ENCODE peak calls at places on chromosomes 12 and 14, in six cellular contexts. One of them, this sample, is unnamed.

GRCh38 chr14:66638688-66639087 is 130.7 kb downstream of the GPHN start:
- DNase-seq in A172: peak; percentile 16
- DNase-seq in GM19239: no peak
- DNase-seq in left cardiac atrium: no peak
- DNase-seq in effector memory CD8-positive, alpha-beta T cell: no peak
- DNase-seq in pancreas: no peak
- DNase-seq in this sample: peak; percentile 24

GRCh38 chr12:6570264-6570887 is 2.3 kb upstream of the NOP2 start:
- DNase-seq in GM19239: no peak
- DNase-seq in left cardiac atrium: peak; percentile 51
- DNase-seq in effector memory CD8-positive, alpha-beta T cell: no peak
- DNase-seq in pancreas: no peak
- DNase-seq in A172: peak; percentile 28
- DNase-seq in this sample: no peak

GRCh38 chr12:54431911-54432814 is 13.1 kb upstream of the ITGA5 start:
- DNase-seq in pancreas: no peak
- DNase-seq in effector memory CD8-positive, alpha-beta T cell: no peak
- DNase-seq in GM19239: no peak
- DNase-seq in left cardiac atrium: peak; percentile 92
- DNase-seq in A172: peak; percentile 91
- DNase-seq in this sample: peak; percentile 25

GRCh38 chr12:118102070-118102469 is 1.7 kb downstream of the VSIG10 start:
- DNase-seq in GM19239: no peak
- DNase-seq in pancreas: no peak
- DNase-seq in A172: peak; percentile 68
- DNase-seq in effector memory CD8-positive, alpha-beta T cell: no peak
- DNase-seq in left cardiac atrium: no peak
- DNase-seq in this sample: peak; percentile 89

GRCh38 chr14:104680806-104681688 is 8.4 kb upstream of the INF2 start:
- DNase-seq in pancreas: peak; percentile 86
- DNase-seq in effector memory CD8-positive, alpha-beta T cell: no peak
- DNase-seq in left cardiac atrium: peak; percentile 66
- DNase-seq in GM19239: no peak
- DNase-seq in A172: peak; percentile 81
- DNase-seq in this sample: peak; percentile 71

GRCh38 chr12:124786065-124786964 is 77.3 kb downstream of the SCARB1 start:
- DNase-seq in pancreas: no peak
- DNase-seq in left cardiac atrium: peak; percentile 90
- DNase-seq in A172: peak; percentile 83
- DNase-seq in GM19239: no peak
- DNase-seq in effector memory CD8-positive, alpha-beta T cell: no peak
- DNase-seq in this sample: no peak

GRCh38 chr12:28172434-28173030 is 17.7 kb upstream of the CCDC91 start:
- DNase-seq in pancreas: no peak
- DNase-seq in A172: peak; percentile 65
- DNase-seq in left cardiac atrium: no peak
- DNase-seq in GM19239: no peak
- DNase-seq in effector memory CD8-positive, alpha-beta T cell: no peak
- DNase-seq in this sample: peak; percentile 45

GRCh38 chr12:110102255-110102654 is 21.9 kb upstream of the IFT81 start:
- DNase-seq in GM19239: peak; percentile 16
- DNase-seq in left cardiac atrium: peak; percentile 39
- DNase-seq in pancreas: no peak
- DNase-seq in effector memory CD8-positive, alpha-beta T cell: no peak
- DNase-seq in A172: peak; percentile 93
- DNase-seq in this sample: peak; percentile 71

GRCh38 chr12:127745466-127746220 is 521.3 kb upstream of the TMEM132C start:
- DNase-seq in left cardiac atrium: no peak
- DNase-seq in effector memory CD8-positive, alpha-beta T cell: no peak
- DNase-seq in GM19239: no peak
- DNase-seq in A172: no peak
- DNase-seq in pancreas: no peak
- DNase-seq in this sample: no peak

GRCh38 chr12:124109760-124110159 is 136.7 kb downstream of the ZNF664 start:
- DNase-seq in effector memory CD8-positive, alpha-beta T cell: no peak
- DNase-seq in left cardiac atrium: peak; percentile 38
- DNase-seq in GM19239: peak; percentile 52
- DNase-seq in pancreas: no peak
- DNase-seq in A172: peak; percentile 58
- DNase-seq in this sample: peak; percentile 8

GRCh38 chr12:47889040-47889439 is 15.8 kb downstream of the VDR start:
- DNase-seq in GM19239: no peak
- DNase-seq in effector memory CD8-positive, alpha-beta T cell: no peak
- DNase-seq in left cardiac atrium: no peak
- DNase-seq in A172: no peak
- DNase-seq in pancreas: no peak
- DNase-seq in this sample: no peak

GRCh38 chr12:29220632-29221336 is 71.7 kb downstream of the FAR2 start:
- DNase-seq in pancreas: no peak
- DNase-seq in left cardiac atrium: no peak
- DNase-seq in A172: no peak
- DNase-seq in effector memory CD8-positive, alpha-beta T cell: no peak
- DNase-seq in GM19239: no peak
- DNase-seq in this sample: no peak

GRCh38 chr12:116463366-116463765 is 95.8 kb upstream of the MAP1LC3B2 start:
- DNase-seq in A172: no peak
- DNase-seq in left cardiac atrium: no peak
- DNase-seq in pancreas: no peak
- DNase-seq in GM19239: no peak
- DNase-seq in effector memory CD8-positive, alpha-beta T cell: no peak
- DNase-seq in this sample: no peak

GRCh38 chr12:123602651-123603195 is 824 bp downstream of the DDX55 start:
- DNase-seq in effector memory CD8-positive, alpha-beta T cell: no peak
- DNase-seq in left cardiac atrium: no peak
- DNase-seq in A172: no peak
- DNase-seq in GM19239: no peak
- DNase-seq in pancreas: no peak
- DNase-seq in this sample: no peak

GRCh38 chr12:82857911-82858533 is 171.3 kb downstream of the TMTC2 start:
- DNase-seq in left cardiac atrium: no peak
- DNase-seq in effector memory CD8-positive, alpha-beta T cell: no peak
- DNase-seq in A172: peak; percentile 17
- DNase-seq in GM19239: no peak
- DNase-seq in pancreas: no peak
- DNase-seq in this sample: no peak

GRCh38 chr14:48504921-48505320 is 829.5 kb upstream of the MDGA2 start:
- DNase-seq in pancreas: no peak
- DNase-seq in A172: no peak
- DNase-seq in left cardiac atrium: no peak
- DNase-seq in effector memory CD8-positive, alpha-beta T cell: no peak
- DNase-seq in GM19239: no peak
- DNase-seq in this sample: no peak

GRCh38 chr12:12801649-12802048 is 11.5 kb upstream of the DDX47 start:
- DNase-seq in left cardiac atrium: no peak
- DNase-seq in GM19239: no peak
- DNase-seq in pancreas: no peak
- DNase-seq in A172: no peak
- DNase-seq in effector memory CD8-positive, alpha-beta T cell: no peak
- DNase-seq in this sample: no peak

GRCh38 chr12:2003676-2004112 is 563 bp downstream of the DCP1B start:
- DNase-seq in pancreas: no peak
- DNase-seq in effector memory CD8-positive, alpha-beta T cell: no peak
- DNase-seq in GM19239: no peak
- DNase-seq in A172: peak; percentile 18
- DNase-seq in left cardiac atrium: no peak
- DNase-seq in this sample: peak; percentile 7

GRCh38 chr12:97301576-97301975 is 161.0 kb upstream of the RMST start:
- DNase-seq in effector memory CD8-positive, alpha-beta T cell: no peak
- DNase-seq in pancreas: no peak
- DNase-seq in GM19239: no peak
- DNase-seq in A172: no peak
- DNase-seq in left cardiac atrium: no peak
- DNase-seq in this sample: no peak

GRCh38 chr12:66500841-66501240 is 178.0 kb downstream of the GRIP1 start:
- DNase-seq in GM19239: peak; percentile 3
- DNase-seq in A172: no peak
- DNase-seq in pancreas: no peak
- DNase-seq in left cardiac atrium: no peak
- DNase-seq in effector memory CD8-positive, alpha-beta T cell: no peak
- DNase-seq in this sample: no peak

GRCh38 chr12:69935651-69936100 is 110.6 kb downstream of the MYRFL start:
- DNase-seq in A172: no peak
- DNase-seq in pancreas: no peak
- DNase-seq in left cardiac atrium: no peak
- DNase-seq in effector memory CD8-positive, alpha-beta T cell: no peak
- DNase-seq in GM19239: no peak
- DNase-seq in this sample: no peak

GRCh38 chr14:76644875-76645518 is 116.3 kb upstream of the VASH1 start:
- DNase-seq in A172: peak; percentile 15
- DNase-seq in effector memory CD8-positive, alpha-beta T cell: no peak
- DNase-seq in GM19239: peak; percentile 9
- DNase-seq in pancreas: no peak
- DNase-seq in left cardiac atrium: no peak
- DNase-seq in this sample: no peak

GRCh38 chr14:95527392-95528002 is 7.4 kb upstream of the GLRX5 start:
- DNase-seq in left cardiac atrium: peak; percentile 71
- DNase-seq in pancreas: no peak
- DNase-seq in effector memory CD8-positive, alpha-beta T cell: peak; percentile 41
- DNase-seq in A172: peak; percentile 41
- DNase-seq in GM19239: no peak
- DNase-seq in this sample: no peak

GRCh38 chr12:4272976-4273650 is 449 bp upstream of the CCND2 start:
- DNase-seq in A172: no peak
- DNase-seq in left cardiac atrium: no peak
- DNase-seq in effector memory CD8-positive, alpha-beta T cell: no peak
- DNase-seq in pancreas: no peak
- DNase-seq in GM19239: no peak
- DNase-seq in this sample: no peak

GRCh38 chr12:132152411-132152821 is 8.2 kb downstream of the NOC4L start:
- DNase-seq in pancreas: peak; percentile 64
- DNase-seq in GM19239: no peak
- DNase-seq in A172: no peak
- DNase-seq in effector memory CD8-positive, alpha-beta T cell: no peak
- DNase-seq in left cardiac atrium: peak; percentile 15
- DNase-seq in this sample: no peak

GRCh38 chr14:101198398-101199027 is 295.0 kb upstream of the RTL1 start:
- DNase-seq in left cardiac atrium: no peak
- DNase-seq in pancreas: no peak
- DNase-seq in A172: no peak
- DNase-seq in effector memory CD8-positive, alpha-beta T cell: no peak
- DNase-seq in GM19239: no peak
- DNase-seq in this sample: no peak

GRCh38 chr14:75433631-75434556 is 6.1 kb downstream of the JDP2 start:
- DNase-seq in pancreas: no peak
- DNase-seq in effector memory CD8-positive, alpha-beta T cell: no peak
- DNase-seq in left cardiac atrium: no peak
- DNase-seq in GM19239: no peak
- DNase-seq in A172: no peak
- DNase-seq in this sample: no peak

GRCh38 chr12:14774944-14775651 is 28.2 kb downstream of the WBP11 start:
- DNase-seq in effector memory CD8-positive, alpha-beta T cell: no peak
- DNase-seq in A172: no peak
- DNase-seq in left cardiac atrium: peak; percentile 58
- DNase-seq in pancreas: peak; percentile 81
- DNase-seq in GM19239: no peak
- DNase-seq in this sample: no peak

GRCh38 chr12:89461649-89462612 is 62.7 kb downstream of the GALNT4 start:
- DNase-seq in GM19239: peak; percentile 12
- DNase-seq in left cardiac atrium: no peak
- DNase-seq in pancreas: no peak
- DNase-seq in A172: peak; percentile 62
- DNase-seq in effector memory CD8-positive, alpha-beta T cell: no peak
- DNase-seq in this sample: peak; percentile 62

GRCh38 chr14:47278233-47278842 is 397.1 kb downstream of the MDGA2 start:
- DNase-seq in effector memory CD8-positive, alpha-beta T cell: no peak
- DNase-seq in GM19239: peak; percentile 8
- DNase-seq in left cardiac atrium: peak; percentile 23
- DNase-seq in A172: peak; percentile 25
- DNase-seq in pancreas: no peak
- DNase-seq in this sample: peak; percentile 4